ENCODE peak calls at places on chromosomes 6 and 20, in ten cellular contexts. Q is tibial artery, E is AG04450, P is Panc1, O is omental fat pad, S is tibial nerve, L is glutamatergic neuron, F is activated B cell treated with CpG ODN at 0.5 μM for 24 hours, J is AG10803, N is Calu3. G is an unnamed sample.
A peak's percentile ranks its signal among the peaks of the same experiment; 100 is the strongest.

GRCh38 chr20:16104783-16105182 is 468.5 kb downstream of the KIF16B start:
- DNase-seq in Q (no peak), E (no peak), P (no peak), O (no peak), S (no peak), L (no peak), F (no peak), J (no peak), N (no peak), G (no peak)

GRCh38 chr20:45867811-45868176 is 10.4 kb downstream of the ZSWIM3 start:
- DNase-seq in Q (no peak), E (no peak), P (no peak), O (no peak), S (no peak), L (no peak), F (no peak), J (peak; percentile 72), N (no peak), G (no peak)

GRCh38 chr20:34768105-34768504 is 57.3 kb downstream of the NCOA6 start:
- DNase-seq in Q (no peak), E (peak; percentile 33), P (no peak), O (no peak), S (no peak), L (no peak), F (no peak), J (peak; percentile 78), N (no peak), G (no peak)

GRCh38 chr6:114108119-114109002 is 137.4 kb upstream of the HDAC2 start:
- DNase-seq in Q (peak; percentile 69), E (peak; percentile 34), P (peak; percentile 33), O (peak; percentile 65), S (peak; percentile 45), L (peak; percentile 84), F (no peak), J (peak; percentile 69), N (peak; percentile 84), G (no peak)

GRCh38 chr20:8399963-8400362 is 267.9 kb downstream of the PLCB1 start:
- DNase-seq in Q (no peak), E (no peak), P (no peak), O (no peak), S (no peak), L (no peak), F (no peak), J (no peak), N (no peak), G (peak; percentile 50)

GRCh38 chr6:35980991-35981645 is 43.3 kb downstream of the SLC26A8 start:
- DNase-seq in Q (no peak), E (no peak), P (no peak), O (no peak), S (no peak), L (no peak), F (no peak), J (no peak), N (no peak), G (no peak)

GRCh38 chr20:61253264-61253639 is 1.2 kb downstream of the CDH4 start:
- DNase-seq in Q (no peak), E (no peak), P (no peak), O (no peak), S (no peak), L (peak; percentile 69), F (no peak), J (peak; percentile 47), N (no peak), G (no peak)

GRCh38 chr6:165701564-165702354 is 38.7 kb upstream of the PDE10A start:
- DNase-seq in Q (no peak), E (no peak), P (no peak), O (no peak), S (no peak), L (no peak), F (no peak), J (no peak), N (peak; percentile 62), G (no peak)

GRCh38 chr20:46215913-46216707 is 92.2 kb downstream of the CDH22 start:
- DNase-seq in Q (no peak), E (no peak), P (no peak), O (no peak), S (no peak), L (peak; percentile 81), F (no peak), J (peak; percentile 26), N (peak; percentile 92), G (no peak)

GRCh38 chr6:17021539-17021889 is 80.3 kb upstream of the STMND1 start:
- DNase-seq in Q (no peak), E (peak; percentile 74), P (no peak), O (no peak), S (no peak), L (no peak), F (no peak), J (peak; percentile 59), N (no peak), G (no peak)

GRCh38 chr6:86969573-86969972 is 32.2 kb downstream of the HTR1E start:
- DNase-seq in Q (no peak), E (no peak), P (no peak), O (no peak), S (no peak), L (no peak), F (no peak), J (no peak), N (peak; percentile 41), G (no peak)

GRCh38 chr6:48826884-48827701 is 636.0 kb downstream of the MMUT start:
- DNase-seq in Q (peak; percentile 32), E (peak; percentile 67), P (peak; percentile 92), O (peak; percentile 35), S (no peak), L (no peak), F (no peak), J (peak; percentile 82), N (peak; percentile 70), G (no peak)

GRCh38 chr6:92667843-92668242 is 751.5 kb downstream of the EPHA7 start:
- DNase-seq in Q (no peak), E (no peak), P (no peak), O (no peak), S (no peak), L (no peak), F (no peak), J (peak; percentile 31), N (no peak), G (no peak)

GRCh38 chr6:19805146-19805515 is 32.0 kb upstream of the ID4 start:
- DNase-seq in Q (no peak), E (no peak), P (no peak), O (no peak), S (no peak), L (no peak), F (no peak), J (no peak), N (no peak), G (no peak)
- TF ChIP-seq CTCF in Q (no peak), E (no peak), P (peak; percentile 19), O (no peak), S (peak; percentile 3), L (no peak), F (no peak), J (no peak), N (no peak), G (no peak)

GRCh38 chr6:139927236-139927635 is 552.8 kb upstream of the CITED2 start:
- DNase-seq in Q (no peak), E (peak; percentile 57), P (no peak), O (no peak), S (no peak), L (no peak), F (no peak), J (peak; percentile 88), N (no peak), G (no peak)
- TF ChIP-seq CTCF in Q (no peak), E (peak; percentile 54), P (peak; percentile 37), O (no peak), S (no peak), L (no peak), F (no peak), J (peak; percentile 63), N (no peak), G (peak; percentile 51)

GRCh38 chr6:45607818-45608217 is 230.1 kb upstream of the SUPT3H start:
- DNase-seq in Q (no peak), E (no peak), P (no peak), O (no peak), S (no peak), L (no peak), F (no peak), J (peak; percentile 56), N (peak; percentile 62), G (no peak)

GRCh38 chr6:45610374-45610773 is 232.6 kb upstream of the SUPT3H start:
- DNase-seq in Q (no peak), E (no peak), P (no peak), O (no peak), S (no peak), L (no peak), F (no peak), J (no peak), N (no peak), G (no peak)

GRCh38 chr6:45609141-45609638 is 231.5 kb upstream of the SUPT3H start:
- DNase-seq in Q (no peak), E (peak; percentile 72), P (no peak), O (no peak), S (peak; percentile 21), L (no peak), F (no peak), J (peak; percentile 99), N (no peak), G (no peak)

GRCh38 chr6:45606831-45607400 is 229.2 kb upstream of the SUPT3H start:
- DNase-seq in Q (no peak), E (no peak), P (no peak), O (no peak), S (no peak), L (no peak), F (no peak), J (no peak), N (no peak), G (no peak)

GRCh38 chr6:45608252-45608911 is 230.6 kb upstream of the SUPT3H start:
- DNase-seq in Q (no peak), E (no peak), P (no peak), O (no peak), S (no peak), L (no peak), F (no peak), J (peak; percentile 56), N (peak; percentile 42), G (no peak)
- TF ChIP-seq CTCF in Q (no peak), E (no peak), P (no peak), O (no peak), S (no peak), L (no peak), F (no peak), J (no peak), N (no peak), G (no peak)

GRCh38 chr6:122788208-122788607 is 850 bp upstream of the SMPDL3A start:
- DNase-seq in Q (no peak), E (no peak), P (no peak), O (no peak), S (no peak), L (no peak), F (no peak), J (no peak), N (no peak), G (no peak)

GRCh38 chr6:122790740-122791679 is 2.0 kb downstream of the SMPDL3A start:
- DNase-seq in Q (no peak), E (no peak), P (peak; percentile 35), O (no peak), S (no peak), L (no peak), F (no peak), J (peak; percentile 2), N (no peak), G (peak; percentile 62)

GRCh38 chr6:122789862-122790739 is 1.0 kb downstream of the SMPDL3A start:
- DNase-seq in Q (peak; percentile 46), E (no peak), P (peak; percentile 18), O (no peak), S (no peak), L (peak; percentile 18), F (no peak), J (peak; percentile 11), N (no peak), G (peak; percentile 76)

GRCh38 chr6:122788663-122789062 is 395 bp upstream of the SMPDL3A start:
- DNase-seq in Q (no peak), E (no peak), P (no peak), O (no peak), S (no peak), L (no peak), F (no peak), J (no peak), N (no peak), G (no peak)

GRCh38 chr6:122789078-122789861 is at the start of gene SMPDL3A:
- DNase-seq in Q (peak; percentile 55), E (peak; percentile 92), P (peak; percentile 72), O (peak; percentile 24), S (peak; percentile 46), L (peak; percentile 89), F (peak; percentile 39), J (peak; percentile 78), N (peak; percentile 80), G (peak; percentile 75)
- TF ChIP-seq CTCF in Q (peak; percentile 4), E (peak; percentile 43), P (peak; percentile 89), O (no peak), S (peak; percentile 48), L (peak; percentile 19), F (no peak), J (peak; percentile 43), N (peak; percentile 49), G (peak; percentile 48)